ENCODE peak calls at places on chromosomes 1 and 21, in eight cellular contexts. A is breast epithelium, J is K562, G is sigmoid colon, N is spleen, Z is transverse colon, L is stomach, H is upper lobe of left lung. E is an unnamed sample.

GRCh38 chr1:212727386-212728181 is 27.9 kb upstream of the BATF3 start:
- DNase-seq in G (no peak), A (no peak), N (no peak), J (no peak), H (no peak), L (no peak), Z (no peak), E (no peak)

GRCh38 chr1:66261370-66261769 is 272.6 kb upstream of the SGIP1 start:
- DNase-seq in N (no peak), L (no peak), G (no peak), H (no peak), A (no peak), Z (no peak), J (no peak), E (no peak)

GRCh38 chr1:233635765-233636502 is 22.0 kb downstream of the KCNK1 start:
- DNase-seq in G (no peak), A (no peak), H (peak; percentile 42), J (peak; percentile 96), Z (no peak), L (peak; percentile 81), N (no peak), E (no peak)

GRCh38 chr1:18949689-18950414 is 6.6 kb downstream of the IFFO2 start:
- DNase-seq in G (peak; percentile 84), L (no peak), J (peak; percentile 51), A (no peak), Z (no peak), N (no peak), H (peak; percentile 41), E (no peak)

GRCh38 chr1:229059671-229060079 is 211.2 kb upstream of the RAB4A start:
- DNase-seq in J (no peak), G (no peak), H (peak; percentile 36), Z (no peak), N (peak; percentile 85), L (no peak), A (no peak), E (no peak)

GRCh38 chr21:32140212-32141008 is 138.4 kb downstream of the MIS18A start:
- DNase-seq in L (no peak), J (no peak), Z (no peak), A (no peak), G (no peak), N (no peak), H (no peak), E (no peak)

GRCh38 chr1:12549460-12550349 is 68.3 kb downstream of the DHRS3 start:
- DNase-seq in G (peak; percentile 92), L (peak; percentile 75), N (no peak), A (peak; percentile 75), H (no peak), J (peak; percentile 79), Z (peak; percentile 73), E (peak; percentile 83)

GRCh38 chr1:27001570-27002360 is 8.3 kb downstream of the TRNP1 start:
- DNase-seq in A (peak; percentile 72), Z (no peak), H (peak; percentile 77), L (peak; percentile 48), N (peak; percentile 89), G (peak; percentile 82), J (no peak), E (no peak)

GRCh38 chr1:42737986-42738677 is 1.9 kb downstream of the CLDN19 start:
- DNase-seq in N (no peak), J (no peak), Z (no peak), H (no peak), L (no peak), G (no peak), A (no peak), E (no peak)

GRCh38 chr1:24894002-24894401 is 36.1 kb downstream of the RUNX3 start:
- DNase-seq in H (no peak), N (peak; percentile 16), G (no peak), J (no peak), L (peak; percentile 10), A (peak; percentile 20), Z (no peak), E (no peak)

GRCh38 chr1:92909321-92909720 is 51.9 kb downstream of the DIPK1A start:
- DNase-seq in J (no peak), L (no peak), G (no peak), H (no peak), N (no peak), A (no peak), Z (no peak), E (no peak)

GRCh38 chr1:44803312-44804095 is 3.3 kb downstream of the PLK3 start:
- DNase-seq in G (peak; percentile 57), Z (no peak), A (peak; percentile 40), L (no peak), H (no peak), N (peak; percentile 72), J (no peak), E (no peak)

GRCh38 chr21:31732538-31732864 is 583 bp upstream of the SCAF4 start:
- DNase-seq in L (no peak), A (no peak), N (no peak), H (no peak), Z (no peak), G (no peak), J (no peak), E (no peak)

DNA sequence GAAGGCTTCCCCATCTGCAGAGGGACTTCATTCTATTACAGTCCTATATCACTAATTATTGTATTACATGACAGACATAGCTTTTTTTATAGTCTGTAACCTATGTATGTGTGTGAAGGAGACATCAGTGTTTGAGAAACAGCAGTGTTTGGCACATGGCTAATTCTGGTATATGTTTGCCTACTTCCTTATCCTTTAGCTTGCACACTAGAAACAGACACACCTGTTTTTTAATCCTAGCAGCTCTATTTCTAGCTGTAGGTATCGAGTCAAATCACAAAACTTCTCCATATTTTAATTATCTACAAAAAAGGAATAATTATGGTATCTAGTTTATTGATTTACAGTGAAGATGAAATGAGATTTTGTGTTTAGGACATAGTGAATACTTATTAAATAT is 129.4 kb upstream of the CACYBP start:
- DNase-seq in J (no peak), H (no peak), L (no peak), G (no peak), A (no peak), N (no peak), Z (no peak), E (no peak)
- H3K4me1 ChIP-seq in J (peaks cover 7% of the 10 kb centered on the region), H (no peaks in the 10 kb centered on the region), L (no peaks in the 10 kb centered on the region), G (no peaks in the 10 kb centered on the region), A (no peaks in the 10 kb centered on the region), N (peaks cover 4% of the 10 kb centered on the region), Z (peaks cover 4% of the 10 kb centered on the region), E (no peaks in the 10 kb centered on the region)

GRCh38 chr1:210053126-210053525 is 115.1 kb downstream of the SYT14 start:
- DNase-seq in N (no peak), A (no peak), G (no peak), H (no peak), Z (no peak), L (no peak), J (no peak), E (no peak)
- TF ChIP-seq POLR2AphosphoS5 in N (no peak), A (no peak), G (no peak), H (no peak), Z (no peak), L (no peak), J (no peak), E (no peak)

GRCh38 chr1:230684146-230684545 is 29.8 kb downstream of the AGT start:
- DNase-seq in H (no peak), L (no peak), J (no peak), G (no peak), N (peak; percentile 65), A (no peak), Z (no peak), E (no peak)
- H3K27ac ChIP-seq in H (no peak overlapping the region), L (no peak overlapping the region), J (no peak overlapping the region), G (no peak overlapping the region), N (no peak overlapping the region), A (no peak overlapping the region), Z (no peak overlapping the region), E (no peak overlapping the region)

GRCh38 chr1:101484896-101485412 is 248.1 kb downstream of the S1PR1 start:
- DNase-seq in A (no peak), N (no peak), G (no peak), H (no peak), Z (no peak), L (no peak), J (no peak), E (no peak)
- H3K4me1 ChIP-seq in A (no peaks in the 10 kb centered on the region), N (no peaks in the 10 kb centered on the region), G (no peaks in the 10 kb centered on the region), H (no peaks in the 10 kb centered on the region), Z (no peaks in the 10 kb centered on the region), L (no peaks in the 10 kb centered on the region), J (no peaks in the 10 kb centered on the region), E (no peaks in the 10 kb centered on the region)

DNA sequence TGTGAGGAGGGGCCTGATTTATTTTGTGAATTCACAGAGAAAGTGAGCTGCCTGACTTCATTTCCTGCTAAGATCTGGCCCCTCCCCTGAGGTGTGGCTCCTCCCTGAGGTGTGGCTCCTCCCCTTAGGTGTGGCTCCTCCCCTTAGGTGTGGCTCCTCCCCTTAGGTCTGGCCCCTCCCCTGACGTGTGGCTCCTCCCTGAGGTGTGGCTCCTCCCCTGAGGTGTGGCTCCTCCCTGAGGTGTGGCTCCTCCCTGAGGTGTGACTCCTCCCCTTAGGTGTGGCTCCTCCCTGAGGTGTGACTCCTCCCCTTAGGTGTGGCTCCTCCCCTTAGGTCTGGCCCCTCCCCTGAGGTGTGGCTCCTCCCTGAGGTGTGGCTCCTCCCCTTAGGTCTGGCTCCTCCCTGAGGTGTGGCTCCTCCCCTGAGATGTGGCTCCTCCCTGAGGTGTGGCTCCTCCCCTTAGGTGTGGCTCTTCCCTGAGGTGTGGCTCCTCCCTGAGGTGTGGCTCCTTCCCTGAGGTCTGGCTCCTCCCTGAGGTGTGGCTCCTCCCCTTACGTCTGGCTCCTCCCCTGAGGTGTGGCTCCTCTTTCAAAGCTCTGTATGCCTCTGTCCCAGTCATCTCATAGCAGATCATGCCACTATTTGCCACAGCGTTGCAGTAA is 26.9 kb upstream of the LRRC3 start:
- DNase-seq in J (peak; percentile 80), H (peak; percentile 44), N (peak; percentile 75), Z (peak; percentile 80), L (peak; percentile 77), G (peak; percentile 30), A (peak; percentile 10), E (no peak)
- TF ChIP-seq POLR2AphosphoS5 in J (no peak), H (no peak), N (no peak), Z (no peak), L (no peak), G (no peak), A (no peak), E (no peak)

DNA sequence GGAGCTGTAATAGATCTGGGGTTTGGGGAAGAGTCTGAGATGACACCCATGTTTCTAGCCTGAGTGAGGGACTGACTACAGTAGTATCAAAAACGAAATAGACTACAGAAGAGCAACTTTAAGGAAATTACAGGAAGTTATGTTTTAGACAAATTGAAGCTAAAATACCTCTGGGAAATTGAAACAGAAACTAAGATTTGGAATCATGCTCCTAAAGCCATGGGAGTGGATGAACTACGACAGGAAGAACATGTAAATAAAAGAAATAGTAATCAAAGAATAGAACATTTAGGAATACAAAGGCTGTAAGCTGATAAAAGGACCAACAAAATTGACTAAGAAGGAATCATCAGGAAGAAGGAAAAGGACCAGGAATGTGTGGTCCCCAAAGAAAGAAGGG is 68.9 kb downstream of the KIAA0319L start:
- DNase-seq in Z (no peak), N (no peak), H (no peak), J (no peak), G (no peak), L (no peak), A (no peak), E (no peak)
- H3K27ac ChIP-seq in Z (no peak overlapping the region), N (no peak overlapping the region), H (peak overlapping the region; percentile 8), J (no peak overlapping the region), G (no peak overlapping the region), L (no peak overlapping the region), A (peak overlapping the region; percentile 10), E (no peak overlapping the region)